ENCODE peak calls at places on chromosomes 7 and 10, in four cellular contexts. G is KBM-7, V is MM.1S, F is nucleus accumbens. A is an unnamed sample.

GRCh38 chr7:42561797-42562196 is 324.8 kb upstream of the GLI3 start:
- DNase-seq in G (no peak), V (no peak), F (no peak), A (no peak)

GRCh38 chr10:49353895-49354566 is 41.9 kb downstream of the DRGX start:
- DNase-seq in G (no peak), V (no peak), F (no peak), A (no peak)

GRCh38 chr10:34522542-34522941 is 292.6 kb downstream of the PARD3 start:
- DNase-seq in G (peak; percentile 34), V (no peak), F (no peak), A (no peak)

GRCh38 chr7:16479587-16479986 is 14.0 kb upstream of the SOSTDC1 start:
- DNase-seq in G (no peak), V (no peak), F (no peak), A (no peak)

GRCh38 chr10:130904676-130905075 is 406.8 kb downstream of the TCERG1L start:
- DNase-seq in G (no peak), V (no peak), F (no peak), A (no peak)

GRCh38 chr7:159056722-159057121 is 87.9 kb downstream of the VIPR2 start:
- DNase-seq in G (no peak), V (no peak), F (no peak), A (no peak)

GRCh38 chr10:95035343-95036283 is 33.7 kb downstream of the CYP2C8 start:
- DNase-seq in G (no peak), V (no peak), F (no peak), A (peak; percentile 52)

GRCh38 chr7:28479507-28479947 is 67.2 kb downstream of the CREB5 start:
- DNase-seq in G (no peak), V (no peak), F (no peak), A (no peak)

GRCh38 chr7:103113164-103113563 is 35.7 kb downstream of the NAPEPLD start:
- DNase-seq in G (no peak), V (no peak), F (no peak), A (no peak)

GRCh38 chr7:43636093-43636492 is 53.2 kb downstream of the STK17A start:
- DNase-seq in G (no peak), V (no peak), F (no peak), A (peak; percentile 92)

GRCh38 chr7:36600869-36601530 is 123.3 kb downstream of the AOAH start:
- DNase-seq in G (no peak), V (no peak), F (no peak), A (no peak)

GRCh38 chr10:123136806-123137642 is 1.3 kb downstream of the HMX3 start:
- DNase-seq in G (peak; percentile 82), V (no peak), F (no peak), A (no peak)

GRCh38 chr7:18877874-18878273 is 239.6 kb downstream of the TWIST1 start:
- DNase-seq in G (no peak), V (no peak), F (no peak), A (no peak)

GRCh38 chr7:41027428-41028115 is 675.3 kb downstream of the INHBA start:
- DNase-seq in G (no peak), V (no peak), F (no peak), A (no peak)

GRCh38 chr10:47024399-47025252 is 113.4 kb downstream of the PTPN20 start:
- DNase-seq in G (peak; percentile 58), V (peak; percentile 71), F (peak; percentile 42), A (no peak)

GRCh38 chr10:99370993-99371392 is 41.8 kb downstream of the CNNM1 start:
- DNase-seq in G (peak; percentile 27), V (peak; percentile 67), F (no peak), A (no peak)

GRCh38 chr7:1533569-1534329 is 3.2 kb downstream of the MAFK start:
- DNase-seq in G (no peak), V (no peak), F (no peak), A (no peak)

GRCh38 chr7:87059525-87060287 is at the start of gene ELAPOR2:
- DNase-seq in G (peak; percentile 74), V (peak; percentile 87), F (peak; percentile 83), A (peak; percentile 42)

GRCh38 chr7:46007194-46007593 is 86.1 kb upstream of the IGFBP3 start:
- DNase-seq in G (no peak), V (no peak), F (no peak), A (peak; percentile 29)

GRCh38 chr10:97024181-97025073 is 161.3 kb downstream of the SLIT1 start:
- DNase-seq in G (no peak), V (peak; percentile 70), F (no peak), A (no peak)

GRCh38 chr10:100723769-100724530 is 21.4 kb upstream of the PAX2 start:
- DNase-seq in G (no peak), V (no peak), F (no peak), A (no peak)

GRCh38 chr10:129365767-129366400 is 101.2 kb upstream of the MGMT start:
- DNase-seq in G (no peak), V (no peak), F (no peak), A (no peak)

GRCh38 chr10:43360086-43360485 is 11.3 kb upstream of the FXYD4 start:
- DNase-seq in G (no peak), V (no peak), F (no peak), A (no peak)

GRCh38 chr10:43258032-43258921 is 8.6 kb downstream of the RASGEF1A start:
- DNase-seq in G (no peak), V (no peak), F (no peak), A (no peak)

GRCh38 chr7:101166909-101167644 is 1.7 kb upstream of the VGF start:
- DNase-seq in G (no peak), V (no peak), F (no peak), A (no peak)

GRCh38 chr10:91162050-91162494 is 58.4 kb upstream of the PCGF5 start:
- DNase-seq in G (peak; percentile 8), V (no peak), F (no peak), A (no peak)

GRCh38 chr10:71531485-71532446 is 135.0 kb downstream of the CDH23 start:
- DNase-seq in G (peak; percentile 21), V (no peak), F (no peak), A (no peak)

GRCh38 chr7:47763063-47763974 is 181.4 kb upstream of the TNS3 start:
- DNase-seq in G (no peak), V (peak; percentile 49), F (no peak), A (peak; percentile 62)

GRCh38 chr7:44914992-44915607 is 29.8 kb upstream of the PURB start:
- DNase-seq in G (peak; percentile 48), V (no peak), F (no peak), A (no peak)

GRCh38 chr10:73908853-73909611 is 1.9 kb upstream of the PLAU start:
- DNase-seq in G (peak; percentile 96), V (no peak), F (no peak), A (no peak)

GRCh38 chr7:38034062-38034907 is 113.8 kb downstream of the EPDR1 start:
- DNase-seq in G (no peak), V (no peak), F (no peak), A (no peak)

GRCh38 chr10:69217119-69217754 is 2.9 kb upstream of the HKDC1 start:
- DNase-seq in G (no peak), V (no peak), F (no peak), A (no peak)

GRCh38 chr7:25895792-25896171 is 256.2 kb upstream of the NFE2L3 start:
- DNase-seq in G (no peak), V (no peak), F (no peak), A (no peak)

GRCh38 chr10:72242675-72243074 is 26.6 kb upstream of the ASCC1 start:
- DNase-seq in G (peak; percentile 69), V (no peak), F (peak; percentile 30), A (no peak)

GRCh38 chr7:1646957-1647891 is 22.9 kb upstream of the ELFN1 start:
- DNase-seq in G (no peak), V (no peak), F (no peak), A (no peak)

GRCh38 chr7:123916240-123916724 is 8.8 kb upstream of the SPAM1 start:
- DNase-seq in G (peak; percentile 32), V (peak; percentile 39), F (no peak), A (no peak)

GRCh38 chr7:1668486-1668931 is 1.6 kb upstream of the ELFN1 start:
- DNase-seq in G (no peak), V (no peak), F (no peak), A (no peak)

GRCh38 chr7:55964802-55965470 is 551 bp downstream of the NIPSNAP2 start:
- DNase-seq in G (peak; percentile 71), V (peak; percentile 69), F (peak; percentile 65), A (no peak)